ENCODE peak calls at places on chromosome 7, in nine cellular contexts. One of them, this sample, is unnamed.

GRCh38 chr7:51995780-51996179 is 679.2 kb upstream of the COBL start:
- DNase-seq in OCI-LY7: no peak
- DNase-seq in tibial nerve: no peak
- DNase-seq in gastrocnemius medialis: no peak
- DNase-seq in heart right ventricle: no peak
- DNase-seq in fibroblast of lung: no peak
- DNase-seq in tibial artery: no peak
- DNase-seq in CD8-positive, alpha-beta T cell: no peak
- DNase-seq in ovary: no peak
- DNase-seq in this sample: no peak

GRCh38 chr7:48924433-48924832 is at the start of gene CDC14C:
- DNase-seq in gastrocnemius medialis: no peak
- DNase-seq in heart right ventricle: no peak
- DNase-seq in ovary: no peak
- DNase-seq in tibial artery: no peak
- DNase-seq in fibroblast of lung: no peak
- DNase-seq in OCI-LY7: no peak
- DNase-seq in tibial nerve: no peak
- DNase-seq in CD8-positive, alpha-beta T cell: no peak
- DNase-seq in this sample: no peak

GRCh38 chr7:130884437-130885417 is 150.7 kb upstream of the KLF14 start:
- DNase-seq in heart right ventricle: no peak
- DNase-seq in ovary: no peak
- DNase-seq in CD8-positive, alpha-beta T cell: no peak
- DNase-seq in gastrocnemius medialis: no peak
- DNase-seq in tibial nerve: no peak
- DNase-seq in tibial artery: no peak
- DNase-seq in OCI-LY7: no peak
- DNase-seq in fibroblast of lung: peak; percentile 75
- DNase-seq in this sample: no peak

GRCh38 chr7:103106336-103107070 is 31.6 kb downstream of the ARMC10 start:
- DNase-seq in tibial artery: no peak
- DNase-seq in CD8-positive, alpha-beta T cell: no peak
- DNase-seq in ovary: peak; percentile 71
- DNase-seq in tibial nerve: no peak
- DNase-seq in heart right ventricle: no peak
- DNase-seq in gastrocnemius medialis: no peak
- DNase-seq in OCI-LY7: no peak
- DNase-seq in fibroblast of lung: peak; percentile 30
- DNase-seq in this sample: no peak

GRCh38 chr7:55177589-55178261 is 158.9 kb downstream of the EGFR start:
- DNase-seq in fibroblast of lung: peak; percentile 62
- DNase-seq in ovary: peak; percentile 58
- DNase-seq in OCI-LY7: no peak
- DNase-seq in tibial artery: no peak
- DNase-seq in gastrocnemius medialis: peak; percentile 11
- DNase-seq in heart right ventricle: peak; percentile 49
- DNase-seq in tibial nerve: peak; percentile 89
- DNase-seq in CD8-positive, alpha-beta T cell: no peak
- DNase-seq in this sample: peak; percentile 57

GRCh38 chr7:44971188-44971907 is 7.5 kb downstream of the MYO1G start:
- DNase-seq in ovary: no peak
- DNase-seq in OCI-LY7: no peak
- DNase-seq in fibroblast of lung: no peak
- DNase-seq in tibial nerve: no peak
- DNase-seq in CD8-positive, alpha-beta T cell: no peak
- DNase-seq in gastrocnemius medialis: no peak
- DNase-seq in heart right ventricle: no peak
- DNase-seq in tibial artery: peak; percentile 37
- DNase-seq in this sample: no peak

GRCh38 chr7:148738737-148739535 is 40.2 kb downstream of the CUL1 start:
- DNase-seq in OCI-LY7: no peak
- DNase-seq in tibial nerve: no peak
- DNase-seq in tibial artery: no peak
- DNase-seq in gastrocnemius medialis: peak; percentile 57
- DNase-seq in heart right ventricle: no peak
- DNase-seq in CD8-positive, alpha-beta T cell: no peak
- DNase-seq in fibroblast of lung: no peak
- DNase-seq in ovary: no peak
- DNase-seq in this sample: no peak

GRCh38 chr7:150801946-150802771 is 1.6 kb downstream of the TMEM176A start:
- DNase-seq in OCI-LY7: no peak
- DNase-seq in ovary: no peak
- DNase-seq in gastrocnemius medialis: no peak
- DNase-seq in fibroblast of lung: no peak
- DNase-seq in tibial artery: no peak
- DNase-seq in tibial nerve: no peak
- DNase-seq in heart right ventricle: no peak
- DNase-seq in CD8-positive, alpha-beta T cell: no peak
- DNase-seq in this sample: no peak

GRCh38 chr7:25068814-25069213 is 56.2 kb downstream of the CYCS start:
- DNase-seq in heart right ventricle: no peak
- DNase-seq in tibial artery: no peak
- DNase-seq in gastrocnemius medialis: no peak
- DNase-seq in OCI-LY7: no peak
- DNase-seq in fibroblast of lung: peak; percentile 15
- DNase-seq in tibial nerve: no peak
- DNase-seq in ovary: no peak
- DNase-seq in CD8-positive, alpha-beta T cell: no peak
- DNase-seq in this sample: no peak

GRCh38 chr7:103299660-103300059 is 2.4 kb downstream of the PMPCB start:
- DNase-seq in CD8-positive, alpha-beta T cell: no peak
- DNase-seq in gastrocnemius medialis: no peak
- DNase-seq in fibroblast of lung: no peak
- DNase-seq in heart right ventricle: no peak
- DNase-seq in OCI-LY7: no peak
- DNase-seq in tibial nerve: no peak
- DNase-seq in ovary: no peak
- DNase-seq in tibial artery: no peak
- DNase-seq in this sample: no peak

GRCh38 chr7:20374391-20374790 is 43.7 kb downstream of the ITGB8 start:
- DNase-seq in OCI-LY7: no peak
- DNase-seq in gastrocnemius medialis: no peak
- DNase-seq in CD8-positive, alpha-beta T cell: no peak
- DNase-seq in tibial nerve: no peak
- DNase-seq in fibroblast of lung: no peak
- DNase-seq in tibial artery: no peak
- DNase-seq in heart right ventricle: no peak
- DNase-seq in ovary: no peak
- DNase-seq in this sample: no peak

GRCh38 chr7:122136639-122137253 is 7.3 kb downstream of the AASS start:
- DNase-seq in heart right ventricle: no peak
- DNase-seq in tibial nerve: no peak
- DNase-seq in fibroblast of lung: peak; percentile 20
- DNase-seq in tibial artery: no peak
- DNase-seq in gastrocnemius medialis: no peak
- DNase-seq in OCI-LY7: no peak
- DNase-seq in CD8-positive, alpha-beta T cell: no peak
- DNase-seq in ovary: no peak
- DNase-seq in this sample: peak; percentile 44

GRCh38 chr7:45889367-45890067 is 1.2 kb downstream of the IGFBP1 start:
- DNase-seq in OCI-LY7: no peak
- DNase-seq in tibial artery: no peak
- DNase-seq in fibroblast of lung: no peak
- DNase-seq in heart right ventricle: no peak
- DNase-seq in tibial nerve: no peak
- DNase-seq in CD8-positive, alpha-beta T cell: no peak
- DNase-seq in ovary: no peak
- DNase-seq in gastrocnemius medialis: no peak
- DNase-seq in this sample: no peak

GRCh38 chr7:152093717-152094116 is 68.2 kb downstream of the GALNT11 start:
- DNase-seq in gastrocnemius medialis: no peak
- DNase-seq in tibial artery: no peak
- DNase-seq in tibial nerve: no peak
- DNase-seq in OCI-LY7: no peak
- DNase-seq in CD8-positive, alpha-beta T cell: no peak
- DNase-seq in ovary: no peak
- DNase-seq in heart right ventricle: no peak
- DNase-seq in fibroblast of lung: no peak
- DNase-seq in this sample: no peak

GRCh38 chr7:13421779-13422178 is 567.7 kb downstream of the ETV1 start:
- DNase-seq in fibroblast of lung: no peak
- DNase-seq in tibial nerve: no peak
- DNase-seq in tibial artery: no peak
- DNase-seq in gastrocnemius medialis: no peak
- DNase-seq in CD8-positive, alpha-beta T cell: no peak
- DNase-seq in ovary: no peak
- DNase-seq in OCI-LY7: no peak
- DNase-seq in heart right ventricle: no peak
- DNase-seq in this sample: no peak

GRCh38 chr7:2734761-2735571 is 47.0 kb downstream of the AMZ1 start:
- DNase-seq in CD8-positive, alpha-beta T cell: no peak
- DNase-seq in OCI-LY7: no peak
- DNase-seq in ovary: peak; percentile 71
- DNase-seq in tibial nerve: no peak
- DNase-seq in heart right ventricle: no peak
- DNase-seq in fibroblast of lung: no peak
- DNase-seq in gastrocnemius medialis: peak; percentile 37
- DNase-seq in tibial artery: peak; percentile 76
- DNase-seq in this sample: no peak

GRCh38 chr7:135923700-135924261 is 53.4 kb downstream of the MTPN start:
- DNase-seq in tibial artery: no peak
- DNase-seq in heart right ventricle: no peak
- DNase-seq in OCI-LY7: no peak
- DNase-seq in CD8-positive, alpha-beta T cell: no peak
- DNase-seq in tibial nerve: no peak
- DNase-seq in fibroblast of lung: peak; percentile 95
- DNase-seq in gastrocnemius medialis: no peak
- DNase-seq in ovary: no peak
- DNase-seq in this sample: peak; percentile 79

GRCh38 chr7:156984209-156984891 is 26.1 kb downstream of the MNX1 start:
- DNase-seq in tibial nerve: peak; percentile 25
- DNase-seq in gastrocnemius medialis: peak; percentile 46
- DNase-seq in ovary: no peak
- DNase-seq in fibroblast of lung: no peak
- DNase-seq in heart right ventricle: no peak
- DNase-seq in tibial artery: peak; percentile 62
- DNase-seq in CD8-positive, alpha-beta T cell: no peak
- DNase-seq in OCI-LY7: no peak
- DNase-seq in this sample: no peak

GRCh38 chr7:2369139-2369538 is 14.5 kb downstream of the EIF3B start:
- DNase-seq in heart right ventricle: no peak
- DNase-seq in tibial artery: no peak
- DNase-seq in CD8-positive, alpha-beta T cell: no peak
- DNase-seq in gastrocnemius medialis: no peak
- DNase-seq in tibial nerve: no peak
- DNase-seq in OCI-LY7: no peak
- DNase-seq in ovary: no peak
- DNase-seq in fibroblast of lung: no peak
- DNase-seq in this sample: no peak

GRCh38 chr7:128874140-128875031 is 11.7 kb downstream of the ATP6V1F start:
- DNase-seq in OCI-LY7: no peak
- DNase-seq in tibial nerve: no peak
- DNase-seq in tibial artery: no peak
- DNase-seq in ovary: no peak
- DNase-seq in CD8-positive, alpha-beta T cell: no peak
- DNase-seq in fibroblast of lung: no peak
- DNase-seq in gastrocnemius medialis: peak; percentile 73
- DNase-seq in heart right ventricle: no peak
- DNase-seq in this sample: no peak
- H3K4me3 ChIP-seq in OCI-LY7: no peak overlapping the region
- H3K4me3 ChIP-seq in tibial nerve: no peak overlapping the region
- H3K4me3 ChIP-seq in tibial artery: no peak overlapping the region
- H3K4me3 ChIP-seq in ovary: no peak overlapping the region
- H3K4me3 ChIP-seq in CD8-positive, alpha-beta T cell: no peak overlapping the region
- H3K4me3 ChIP-seq in fibroblast of lung: no peak overlapping the region
- H3K4me3 ChIP-seq in gastrocnemius medialis: no peak overlapping the region
- H3K4me3 ChIP-seq in heart right ventricle: no peak overlapping the region
- H3K4me3 ChIP-seq in this sample: no peak overlapping the region

DNA sequence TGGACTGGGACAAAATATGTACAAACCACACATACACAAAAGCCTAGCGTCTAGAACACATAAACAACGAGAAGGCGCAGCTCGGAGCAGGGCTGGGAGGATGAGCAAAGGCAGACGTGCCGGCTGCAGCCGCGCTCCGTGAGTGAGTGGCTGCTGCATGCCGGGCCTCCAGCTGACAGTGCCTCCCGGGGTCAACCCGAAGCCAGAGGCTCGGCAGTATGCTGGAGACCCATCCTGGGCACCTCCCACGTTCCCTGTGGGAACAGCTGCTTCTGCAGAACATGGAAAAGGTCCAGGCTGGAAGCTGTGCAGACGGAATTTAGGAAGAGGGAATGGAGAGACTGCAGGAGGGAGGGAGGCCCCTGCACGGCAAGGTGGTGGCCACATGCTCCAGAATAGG is 3.6 kb upstream of the GPR146 start:
- DNase-seq in OCI-LY7: no peak
- DNase-seq in CD8-positive, alpha-beta T cell: no peak
- DNase-seq in tibial artery: no peak
- DNase-seq in tibial nerve: no peak
- DNase-seq in heart right ventricle: no peak
- DNase-seq in ovary: peak; percentile 88
- DNase-seq in fibroblast of lung: peak; percentile 32
- DNase-seq in gastrocnemius medialis: no peak
- DNase-seq in this sample: no peak
- H3K27ac ChIP-seq in OCI-LY7: no peak overlapping the region
- H3K27ac ChIP-seq in CD8-positive, alpha-beta T cell: no peak overlapping the region
- H3K27ac ChIP-seq in tibial artery: no peak overlapping the region
- H3K27ac ChIP-seq in tibial nerve: peak overlapping the region; percentile 96
- H3K27ac ChIP-seq in heart right ventricle: no peak overlapping the region
- H3K27ac ChIP-seq in ovary: peak overlapping the region; percentile 71
- H3K27ac ChIP-seq in fibroblast of lung: no peak overlapping the region
- H3K27ac ChIP-seq in gastrocnemius medialis: no peak overlapping the region
- H3K27ac ChIP-seq in this sample: no peak overlapping the region

DNA sequence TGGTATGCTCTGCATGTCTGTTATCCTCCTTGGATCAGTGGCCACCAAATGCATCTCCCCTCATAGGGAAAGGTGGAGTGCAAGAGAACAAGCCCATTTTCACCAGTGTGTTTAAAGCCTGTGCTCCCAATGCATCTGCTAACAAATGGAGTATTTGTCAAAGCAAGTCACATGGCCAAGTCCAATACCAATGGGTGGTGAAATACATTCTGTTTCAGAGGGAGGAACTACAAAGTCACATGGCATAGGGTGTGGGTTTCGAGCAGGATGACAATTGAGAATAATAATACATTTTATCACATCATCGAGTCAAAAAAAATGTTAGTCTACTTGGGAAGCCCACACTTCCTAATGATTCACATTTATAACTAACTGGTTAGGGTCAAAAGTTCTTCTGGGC is 62.7 kb downstream of the SUGCT start:
- DNase-seq in heart right ventricle: no peak
- DNase-seq in CD8-positive, alpha-beta T cell: no peak
- DNase-seq in OCI-LY7: no peak
- DNase-seq in fibroblast of lung: peak; percentile 10
- DNase-seq in ovary: no peak
- DNase-seq in tibial nerve: no peak
- DNase-seq in tibial artery: no peak
- DNase-seq in gastrocnemius medialis: no peak
- DNase-seq in this sample: no peak
- H3K4me1 ChIP-seq in heart right ventricle: peaks cover 14% of the 10 kb centered on the region
- H3K4me1 ChIP-seq in CD8-positive, alpha-beta T cell: no peaks in the 10 kb centered on the region
- H3K4me1 ChIP-seq in OCI-LY7: no peaks in the 10 kb centered on the region
- H3K4me1 ChIP-seq in fibroblast of lung: no peaks in the 10 kb centered on the region
- H3K4me1 ChIP-seq in ovary: no peaks in the 10 kb centered on the region
- H3K4me1 ChIP-seq in tibial nerve: no peaks in the 10 kb centered on the region
- H3K4me1 ChIP-seq in tibial artery: no peaks in the 10 kb centered on the region
- H3K4me1 ChIP-seq in gastrocnemius medialis: no peaks in the 10 kb centered on the region
- H3K4me1 ChIP-seq in this sample: peaks cover 19% of the 10 kb centered on the region

DNA sequence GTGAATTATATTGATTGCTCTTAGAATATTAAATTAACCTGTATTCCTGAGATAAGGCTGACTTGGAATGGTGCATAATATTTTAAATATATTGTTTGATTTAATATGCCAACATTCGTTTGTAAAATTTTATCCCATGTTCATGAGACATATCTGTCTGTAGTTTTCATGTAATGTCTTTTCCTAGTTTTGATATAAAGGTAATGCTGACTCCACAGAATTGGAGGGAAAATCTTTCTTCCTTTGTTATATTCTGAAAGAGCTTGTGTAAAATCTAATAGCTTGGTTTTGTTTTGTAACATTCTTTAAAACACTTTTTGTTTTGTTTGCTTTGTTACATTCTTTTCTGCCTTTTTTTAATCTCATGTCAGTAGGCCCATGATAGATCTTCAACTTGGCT is 657.0 kb downstream of the DNAJB9 start:
- DNase-seq in heart right ventricle: no peak
- DNase-seq in gastrocnemius medialis: no peak
- DNase-seq in fibroblast of lung: no peak
- DNase-seq in CD8-positive, alpha-beta T cell: no peak
- DNase-seq in tibial nerve: no peak
- DNase-seq in tibial artery: no peak
- DNase-seq in ovary: no peak
- DNase-seq in OCI-LY7: no peak
- DNase-seq in this sample: no peak
- H3K4me3 ChIP-seq in heart right ventricle: no peak overlapping the region
- H3K4me3 ChIP-seq in gastrocnemius medialis: no peak overlapping the region
- H3K4me3 ChIP-seq in fibroblast of lung: no peak overlapping the region
- H3K4me3 ChIP-seq in CD8-positive, alpha-beta T cell: no peak overlapping the region
- H3K4me3 ChIP-seq in tibial nerve: no peak overlapping the region
- H3K4me3 ChIP-seq in tibial artery: no peak overlapping the region
- H3K4me3 ChIP-seq in ovary: no peak overlapping the region
- H3K4me3 ChIP-seq in OCI-LY7: no peak overlapping the region
- H3K4me3 ChIP-seq in this sample: no peak overlapping the region